ENCODE peak calls at places on chromosomes 16 and 17, in ten cellular contexts. P is IMR-90, M is PC-3, A is GM23248, D is H9, R is mammary epithelial cell, H is HCT116, F is DND-41, N is A549, I is osteoblast. V is an unnamed sample.

GRCh38 chr16:63982156-63982555 is 1139.7 kb downstream of the CDH11 start:
- DNase-seq in P (no peak), M (no peak), A (no peak), D (peak; percentile 39), R (no peak), H (no peak), F (no peak), N (no peak), I (no peak), V (no peak)

GRCh38 chr16:49352923-49353322 is 20.7 kb upstream of the C16orf78 start:
- DNase-seq in P (no peak), M (peak; percentile 4), A (peak; percentile 13), D (peak; percentile 81), R (no peak), H (peak; percentile 6), F (no peak), N (peak; percentile 23), I (no peak), V (no peak)

GRCh38 chr16:64589836-64590235 is 532.0 kb downstream of the CDH11 start:
- DNase-seq in P (peak; percentile 69), M (peak; percentile 34), A (peak; percentile 93), D (no peak), R (no peak), H (no peak), F (no peak), N (no peak), I (no peak), V (no peak)

GRCh38 chr17:56752263-56752662 is 81.5 kb downstream of the C17orf67 start:
- DNase-seq in P (peak; percentile 18), M (no peak), A (peak; percentile 38), D (no peak), R (no peak), H (no peak), F (no peak), N (no peak), I (no peak), V (no peak)

GRCh38 chr17:50593321-50593720 is 32.8 kb downstream of the CACNA1G start:
- DNase-seq in P (no peak), M (no peak), A (no peak), D (peak; percentile 74), R (no peak), H (no peak), F (no peak), N (no peak), I (no peak), V (no peak)

GRCh38 chr17:81471804-81472456 is 40.7 kb downstream of the ACTG1 start:
- DNase-seq in P (no peak), M (no peak), A (peak; percentile 97), D (peak; percentile 81), R (peak; percentile 55), H (peak; percentile 99), F (peak; percentile 47), N (peak; percentile 80), I (peak; percentile 100), V (no peak)

GRCh38 chr16:13543850-13544249 is 376.1 kb upstream of the ERCC4 start:
- DNase-seq in P (no peak), M (no peak), A (no peak), D (no peak), R (no peak), H (no peak), F (no peak), N (no peak), I (no peak), V (no peak)

GRCh38 chr17:13476722-13477121 is 125.0 kb downstream of the HS3ST3A1 start:
- DNase-seq in P (peak; percentile 51), M (no peak), A (peak; percentile 63), D (no peak), R (no peak), H (no peak), F (no peak), N (no peak), I (no peak), V (no peak)

GRCh38 chr17:2063306-2064146 is 8.6 kb downstream of the HIC1 start:
- DNase-seq in P (peak; percentile 72), M (no peak), A (peak; percentile 66), D (no peak), R (no peak), H (no peak), F (no peak), N (no peak), I (peak; percentile 88), V (no peak)

GRCh38 chr17:63550816-63551639 is 751 bp downstream of the DCAF7 start:
- DNase-seq in P (peak; percentile 29), M (peak; percentile 57), A (peak; percentile 71), D (peak; percentile 69), R (peak; percentile 33), H (no peak), F (peak; percentile 69), N (peak; percentile 38), I (peak; percentile 53), V (no peak)

GRCh38 chr17:73686126-73686525 is 41.9 kb upstream of the SDK2 start:
- DNase-seq in P (no peak), M (no peak), A (no peak), D (peak; percentile 83), R (no peak), H (no peak), F (no peak), N (no peak), I (no peak), V (no peak)

GRCh38 chr16:57994778-57995177 is 5.7 kb downstream of the ZNF319 start:
- DNase-seq in P (peak; percentile 25), M (peak; percentile 37), A (peak; percentile 77), D (peak; percentile 59), R (peak; percentile 22), H (peak; percentile 37), F (no peak), N (peak; percentile 77), I (peak; percentile 95), V (no peak)

GRCh38 chr16:56931769-56932587 is at the start of gene HERPUD1:
- DNase-seq in P (peak; percentile 97), M (peak; percentile 96), A (peak; percentile 99), D (peak; percentile 97), R (peak; percentile 97), H (peak; percentile 92), F (peak; percentile 99), N (peak; percentile 97), I (peak; percentile 100), V (no peak)

GRCh38 chr17:72302735-72303134 is 181.9 kb downstream of the SOX9 start:
- DNase-seq in P (no peak), M (no peak), A (no peak), D (no peak), R (no peak), H (no peak), F (no peak), N (no peak), I (no peak), V (no peak)

GRCh38 chr17:72303787-72304733 is 183.2 kb downstream of the SOX9 start:
- DNase-seq in P (no peak), M (no peak), A (no peak), D (no peak), R (no peak), H (no peak), F (no peak), N (no peak), I (no peak), V (no peak)

GRCh38 chr17:72305964-72306551 is 185.2 kb downstream of the SOX9 start:
- DNase-seq in P (no peak), M (no peak), A (peak; percentile 51), D (no peak), R (no peak), H (no peak), F (no peak), N (no peak), I (peak; percentile 89), V (no peak)

GRCh38 chr17:72305472-72305871 is 184.7 kb downstream of the SOX9 start:
- DNase-seq in P (no peak), M (no peak), A (peak; percentile 20), D (no peak), R (no peak), H (no peak), F (no peak), N (no peak), I (peak; percentile 83), V (no peak)

GRCh38 chr17:72304859-72305258 is 184.0 kb downstream of the SOX9 start:
- DNase-seq in P (no peak), M (no peak), A (no peak), D (no peak), R (no peak), H (no peak), F (no peak), N (no peak), I (no peak), V (no peak)
- H3K4me2 ChIP-seq in P (no peak overlapping the region), M (no peak overlapping the region), A (no peak overlapping the region), D (no peak overlapping the region), R (no peak overlapping the region), H (no peak overlapping the region), F (no peak overlapping the region), N (no peak overlapping the region), I (no peak overlapping the region), V (no peak overlapping the region)

GRCh38 chr16:11561856-11562255 is 24.9 kb downstream of the LITAF start:
- DNase-seq in P (no peak), M (no peak), A (no peak), D (no peak), R (no peak), H (no peak), F (no peak), N (no peak), I (no peak), V (no peak)
- H3K4me1 ChIP-seq in P (peaks cover 14% of the 10 kb centered on the region), M (no peaks in the 10 kb centered on the region), A (no peaks in the 10 kb centered on the region), D (peaks cover 5% of the 10 kb centered on the region), R (peaks cover 37% of the 10 kb centered on the region), H (peaks cover 5% of the 10 kb centered on the region), F (no peaks in the 10 kb centered on the region), N (peaks cover 57% of the 10 kb centered on the region), I (peaks cover 13% of the 10 kb centered on the region), V (peaks cover 26% of the 10 kb centered on the region)

GRCh38 chr17:74790206-74791066 is 14.3 kb upstream of the NAT9 start:
- DNase-seq in P (no peak), M (no peak), A (no peak), D (peak; percentile 52), R (no peak), H (no peak), F (no peak), N (no peak), I (peak; percentile 72), V (no peak)
- H3K4me2 ChIP-seq in P (no peak overlapping the region), M (no peak overlapping the region), A (no peak overlapping the region), D (no peak overlapping the region), R (no peak overlapping the region), H (no peak overlapping the region), F (no peak overlapping the region), N (no peak overlapping the region), I (no peak overlapping the region), V (peak overlapping the region; percentile 10)

GRCh38 chr17:17795946-17796786 is 40.6 kb downstream of the SREBF1 start:
- DNase-seq in P (no peak), M (no peak), A (no peak), D (no peak), R (no peak), H (no peak), F (no peak), N (no peak), I (no peak), V (no peak)

GRCh38 chr17:17796787-17797061 is 40.1 kb downstream of the SREBF1 start:
- DNase-seq in P (no peak), M (no peak), A (no peak), D (no peak), R (no peak), H (no peak), F (no peak), N (no peak), I (no peak), V (no peak)

GRCh38 chr17:17794382-17794781 is 42.4 kb downstream of the SREBF1 start:
- DNase-seq in P (no peak), M (no peak), A (no peak), D (no peak), R (no peak), H (no peak), F (no peak), N (no peak), I (no peak), V (no peak)

GRCh38 chr17:17793378-17794214 is 43.2 kb downstream of the SREBF1 start:
- DNase-seq in P (no peak), M (no peak), A (no peak), D (no peak), R (no peak), H (no peak), F (no peak), N (no peak), I (no peak), V (no peak)

GRCh38 chr17:17795296-17795695 is 41.5 kb downstream of the SREBF1 start:
- DNase-seq in P (no peak), M (no peak), A (no peak), D (no peak), R (no peak), H (no peak), F (no peak), N (no peak), I (no peak), V (no peak)
- H3K4me1 ChIP-seq in P (peaks cover 10% of the 10 kb centered on the region), M (no peaks in the 10 kb centered on the region), A (no peaks in the 10 kb centered on the region), D (peaks cover 3% of the 10 kb centered on the region), R (no peaks in the 10 kb centered on the region), H (no peaks in the 10 kb centered on the region), F (no peaks in the 10 kb centered on the region), N (no peaks in the 10 kb centered on the region), I (no peaks in the 10 kb centered on the region), V (no peaks in the 10 kb centered on the region)

V was measured in keratinocyte.